ENCODE peak calls at places on chromosomes 12 and 14, in eight cellular contexts. L, H, A, S, J, U, K and C are unnamed samples.

GRCh38 chr12:6963016-6963731 is 7.3 kb downstream of the PHB2 start:
- DNase-seq in J (no peak), S (peak; percentile 83), U (peak; percentile 86), L (peak; percentile 95), A (no peak), H (peak; percentile 95), K (no peak), C (peak; percentile 53)

GRCh38 chr12:106106129-106106566 is 32.6 kb downstream of the NUAK1 start:
- DNase-seq in J (no peak), S (no peak), U (no peak), K (no peak), A (no peak), H (no peak), L (no peak), C (no peak)

GRCh38 chr12:30701056-30701455 is 5.4 kb upstream of the IPO8 start:
- DNase-seq in H (no peak), S (no peak), U (no peak), J (no peak), L (no peak), A (no peak), K (no peak), C (no peak)

GRCh38 chr12:71694099-71694820 is 8.4 kb downstream of the TMEM19 start:
- DNase-seq in K (no peak), S (no peak), J (no peak), L (no peak), U (no peak), A (no peak), H (no peak), C (no peak)

GRCh38 chr14:28467611-28468010 is 299.0 kb upstream of the FOXG1 start:
- DNase-seq in H (no peak), S (no peak), J (no peak), L (no peak), K (no peak), U (no peak), A (no peak), C (no peak)

GRCh38 chr12:127170271-127171180 is 1096.4 kb upstream of the TMEM132C start:
- DNase-seq in L (no peak), U (no peak), S (no peak), H (no peak), A (no peak), K (no peak), J (peak; percentile 26), C (no peak)

GRCh38 chr12:91215940-91216454 is 33.4 kb upstream of the DCN start:
- DNase-seq in K (no peak), A (no peak), J (peak; percentile 72), L (no peak), U (no peak), H (no peak), S (no peak), C (no peak)

GRCh38 chr14:95519699-95520098 is 3.2 kb upstream of the SYNE3 start:
- DNase-seq in U (no peak), A (peak; percentile 85), J (peak; percentile 92), K (no peak), H (no peak), L (no peak), S (no peak), C (peak; percentile 62)

GRCh38 chr14:78022059-78022458 is 148.1 kb upstream of the NRXN3 start:
- DNase-seq in A (peak; percentile 69), U (no peak), H (peak; percentile 90), L (peak; percentile 60), S (peak; percentile 89), J (peak; percentile 45), K (peak; percentile 75), C (no peak)

GRCh38 chr14:53331247-53331646 is 178.1 kb upstream of the DDHD1 start:
- DNase-seq in L (no peak), J (peak; percentile 51), K (peak; percentile 58), A (no peak), U (no peak), S (no peak), H (no peak), C (no peak)

GRCh38 chr14:90573385-90574105 is 176.7 kb downstream of the CALM1 start:
- DNase-seq in L (no peak), A (no peak), J (no peak), H (no peak), S (no peak), K (no peak), U (no peak), C (no peak)

GRCh38 chr14:21278632-21279031 is 1.3 kb upstream of the RPGRIP1 start:
- DNase-seq in H (no peak), U (no peak), K (no peak), A (no peak), J (no peak), S (no peak), L (no peak), C (no peak)